ENCODE peak calls at places on chromosome 17, in nine cellular contexts. G, T, Z, L, C, Q, K, E and F are unnamed samples. For H3K4me1 and H3K9me3, the result is how much of the 10 kb centered on the place peaks cover.

GRCh38 chr17:57242148-57242547 is 14.2 kb upstream of the MSI2 start:
- DNase-seq in G (no peak), T (no peak), Z (no peak), L (no peak), C (no peak), Q (no peak), K (no peak), E (no peak), F (peak)

GRCh38 chr17:36697907-36698526 is 96.6 kb downstream of the MRM1 start:
- DNase-seq in G (peak), T (no peak), Z (no peak), L (no peak), C (no peak), Q (no peak), K (no peak), E (peak), F (peak)

GRCh38 chr17:67716405-67716798 is 1.3 kb upstream of the NOL11 start:
- DNase-seq in G (no peak), T (no peak), Z (no peak), L (no peak), C (no peak), Q (no peak), K (no peak), E (no peak), F (no peak)

GRCh38 chr17:14926526-14927122 is 338.5 kb downstream of the PMP22 start:
- DNase-seq in G (peak), T (peak), Z (peak), L (no peak), C (peak), Q (no peak), K (peak), E (peak), F (peak)

GRCh38 chr17:35050170-35050569 is 13.3 kb downstream of the RFFL start:
- DNase-seq in G (no peak), T (no peak), Z (no peak), L (no peak), C (no peak), Q (no peak), K (no peak), E (no peak), F (no peak)

GRCh38 chr17:11144358-11145233 is 96.4 kb upstream of the SHISA6 start:
- DNase-seq in G (peak), T (peak), Z (peak), L (no peak), C (no peak), Q (no peak), K (no peak), E (no peak), F (peak)

GRCh38 chr17:49959183-49959935 is 9.6 kb upstream of the DLX4 start:
- DNase-seq in G (peak), T (no peak), Z (peak), L (no peak), C (no peak), Q (no peak), K (peak), E (no peak), F (no peak)

GRCh38 chr17:17993366-17993765 is 20.7 kb downstream of the DRC3 start:
- DNase-seq in G (no peak), T (no peak), Z (no peak), L (no peak), C (no peak), Q (no peak), K (no peak), E (no peak), F (no peak)

GRCh38 chr17:59565959-59566324 is 532 bp downstream of the DHX40 start:
- DNase-seq in G (peak), T (peak), Z (peak), L (no peak), C (peak), Q (peak), K (peak), E (peak), F (peak)

GRCh38 chr17:45739786-45740185 is 44.3 kb upstream of the CRHR1 start:
- DNase-seq in G (peak), T (no peak), Z (no peak), L (no peak), C (no peak), Q (no peak), K (no peak), E (no peak), F (no peak)

GRCh38 chr17:38727661-38728220 is 2.4 kb upstream of the CISD3 start:
- DNase-seq in G (no peak), T (peak), Z (no peak), L (no peak), C (no peak), Q (no peak), K (no peak), E (no peak), F (no peak)

GRCh38 chr17:57948555-57949420 is 6.4 kb downstream of the CUEDC1 start:
- DNase-seq in G (peak), T (no peak), Z (peak), L (no peak), C (peak), Q (no peak), K (peak), E (no peak), F (peak)

GRCh38 chr17:60161598-60162330 is 12.0 kb downstream of the CA4 start:
- DNase-seq in G (peak), T (no peak), Z (no peak), L (peak), C (no peak), Q (no peak), K (no peak), E (no peak), F (no peak)

GRCh38 chr17:44307387-44308186 is 814 bp upstream of the RUNDC3A start:
- DNase-seq in G (peak), T (no peak), Z (peak), L (peak), C (peak), Q (no peak), K (peak), E (peak), F (peak)

GRCh38 chr17:72219136-72219823 is 98.5 kb downstream of the SOX9 start:
- DNase-seq in G (peak), T (no peak), Z (no peak), L (no peak), C (no peak), Q (no peak), K (peak), E (no peak), F (peak)

GRCh38 chr17:71900830-71901229 is 220.0 kb upstream of the SOX9 start:
- DNase-seq in G (no peak), T (no peak), Z (no peak), L (no peak), C (no peak), Q (no peak), K (peak), E (no peak), F (no peak)

GRCh38 chr17:59332890-59333377 is 1.5 kb downstream of the YPEL2 start:
- DNase-seq in G (no peak), T (peak), Z (no peak), L (no peak), C (peak), Q (no peak), K (no peak), E (no peak), F (no peak)

GRCh38 chr17:65723356-65723928 is 162.0 kb upstream of the AXIN2 start:
- DNase-seq in G (no peak), T (no peak), Z (no peak), L (no peak), C (no peak), Q (no peak), K (peak), E (no peak), F (peak)

GRCh38 chr17:800446-801242 is 18.5 kb downstream of the MRM3 start:
- DNase-seq in G (no peak), T (no peak), Z (no peak), L (peak), C (no peak), Q (no peak), K (no peak), E (no peak), F (no peak)

GRCh38 chr17:18850679-18851078 is 7.3 kb upstream of the PRPSAP2 start:
- DNase-seq in G (no peak), T (no peak), Z (no peak), L (no peak), C (no peak), Q (no peak), K (no peak), E (no peak), F (no peak)

GRCh38 chr17:29451338-29451737 is 61.2 kb downstream of the TAOK1 start:
- DNase-seq in G (no peak), T (no peak), Z (no peak), L (no peak), C (no peak), Q (no peak), K (no peak), E (no peak), F (no peak)

GRCh38 chr17:50298018-50298417 is 23.8 kb downstream of the TMEM92 start:
- DNase-seq in G (no peak), T (no peak), Z (no peak), L (no peak), C (no peak), Q (no peak), K (no peak), E (no peak), F (no peak)

GRCh38 chr17:1787301-1787902 is 25.5 kb downstream of the SERPINF1 start:
- DNase-seq in G (no peak), T (peak), Z (peak), L (no peak), C (peak), Q (peak), K (peak), E (no peak), F (no peak)

GRCh38 chr17:2449486-2449885 is 48.6 kb upstream of the MNT start:
- DNase-seq in G (no peak), T (no peak), Z (no peak), L (no peak), C (no peak), Q (no peak), K (no peak), E (peak), F (no peak)

GRCh38 chr17:79324219-79324618 is 249.6 kb downstream of the ENGASE start:
- DNase-seq in G (no peak), T (no peak), Z (no peak), L (no peak), C (no peak), Q (no peak), K (no peak), E (no peak), F (no peak)

GRCh38 chr17:41971721-41972523 is 5.3 kb downstream of the CNP start:
- DNase-seq in G (no peak), T (no peak), Z (no peak), L (no peak), C (no peak), Q (no peak), K (no peak), E (no peak), F (no peak)
- H3K4me1 ChIP-seq in G (under half), T (under half), Z (under half), L (under half), C (under half), Q (under half), K (under half), E (under half), F (under half)

GRCh38 chr17:22461460-22462145 is 769.3 kb downstream of the KCNJ18 start:
- DNase-seq in G (no peak), T (no peak), Z (no peak), L (no peak), C (no peak), Q (no peak), K (no peak), E (no peak), F (no peak)
- H3K9me3 ChIP-seq in G (half or more), T (half or more), Z (under half), L (under half), C (under half), Q (under half), K (under half), E (under half), F (under half)

GRCh38 chr17:55451758-55452468 is 30.3 kb upstream of the MMD start:
- DNase-seq in G (no peak), T (no peak), Z (no peak), L (no peak), C (no peak), Q (no peak), K (peak), E (no peak), F (peak)

GRCh38 chr17:55453836-55454557 is 32.4 kb upstream of the MMD start:
- DNase-seq in G (no peak), T (peak), Z (no peak), L (no peak), C (no peak), Q (no peak), K (no peak), E (peak), F (no peak)

GRCh38 chr17:55448681-55449080 is 27.0 kb upstream of the MMD start:
- DNase-seq in G (no peak), T (no peak), Z (no peak), L (no peak), C (no peak), Q (no peak), K (peak), E (no peak), F (no peak)

GRCh38 chr17:55450232-55450631 is 28.6 kb upstream of the MMD start:
- DNase-seq in G (no peak), T (no peak), Z (no peak), L (no peak), C (no peak), Q (no peak), K (no peak), E (no peak), F (no peak)

GRCh38 chr17:55451203-55451641 is 29.6 kb upstream of the MMD start:
- DNase-seq in G (no peak), T (no peak), Z (peak), L (no peak), C (no peak), Q (no peak), K (peak), E (no peak), F (peak)
- H3K4me1 ChIP-seq in G (under half), T (under half), Z (half or more), L (under half), C (under half), Q (under half), K (under half), E (under half), F (under half)

GRCh38 chr17:80774146-80774545 is 217.5 kb upstream of the CHMP6 start:
- DNase-seq in G (no peak), T (no peak), Z (no peak), L (no peak), C (no peak), Q (no peak), K (no peak), E (no peak), F (no peak)
- H3K9me3 ChIP-seq in G (under half), T (under half), Z (under half), L (under half), C (under half), Q (under half), K (under half), E (under half), F (under half)

GRCh38 chr17:39756376-39757079 is 18.8 kb downstream of the GRB7 start:
- DNase-seq in G (peak), T (no peak), Z (no peak), L (no peak), C (no peak), Q (no peak), K (no peak), E (no peak), F (no peak)
- H3K4me1 ChIP-seq in G (under half), T (under half), Z (under half), L (under half), C (under half), Q (under half), K (under half), E (under half), F (under half)

GRCh38 chr17:46764709-46765401 is 53.6 kb downstream of the WNT3 start:
- DNase-seq in G (peak), T (no peak), Z (no peak), L (no peak), C (peak), Q (no peak), K (peak), E (no peak), F (peak)
- H3K9me3 ChIP-seq in G (under half), T (under half), Z (under half), L (under half), C (under half), Q (under half), K (under half), E (under half), F (under half)

GRCh38 chr17:51427259-51428255 is 167.2 kb downstream of the UTP18 start:
- DNase-seq in G (no peak), T (no peak), Z (no peak), L (no peak), C (no peak), Q (no peak), K (no peak), E (no peak), F (no peak)

GRCh38 chr17:51423421-51424160 is 163.2 kb downstream of the UTP18 start:
- DNase-seq in G (peak), T (no peak), Z (peak), L (no peak), C (no peak), Q (no peak), K (no peak), E (no peak), F (no peak)

GRCh38 chr17:51422634-51423033 is 162.3 kb downstream of the UTP18 start:
- DNase-seq in G (peak), T (no peak), Z (peak), L (no peak), C (no peak), Q (no peak), K (no peak), E (no peak), F (no peak)

GRCh38 chr17:51428668-51429486 is 168.5 kb downstream of the UTP18 start:
- DNase-seq in G (no peak), T (no peak), Z (no peak), L (no peak), C (no peak), Q (no peak), K (no peak), E (no peak), F (no peak)

GRCh38 chr17:51425793-51426192 is 165.4 kb downstream of the UTP18 start:
- DNase-seq in G (no peak), T (no peak), Z (no peak), L (no peak), C (no peak), Q (no peak), K (no peak), E (no peak), F (no peak)
- H3K4me1 ChIP-seq in G (under half), T (under half), Z (under half), L (under half), C (under half), Q (under half), K (under half), E (under half), F (under half)